ENCODE peak calls at places on chromosomes 1 and 21, in seven cellular contexts. One of them, this sample, is unnamed.

GRCh38 chr1:170583186-170583585 is 51.2 kb downstream of the GORAB start:
- DNase-seq in EH: no peak
- DNase-seq in heart left ventricle: no peak
- DNase-seq in midbrain: no peak
- DNase-seq in activated CD4-positive, CD25-positive, alpha-beta regulatory T cell treated with anti-CD3 and anti-CD28 coated beads, Interleukin-2, amount 50 U/mL, for 16 hours: no peak
- DNase-seq in mesenchymal stem cell: no peak
- DNase-seq in stimulated activated CD8-positive, alpha-beta memory T cell treated with anti-CD3 and anti-CD28 coated beads, Interleukin-7, amount 100 ng/mL, for 24 hours: no peak
- DNase-seq in this sample: no peak

GRCh38 chr1:18530567-18531502 is 50.1 kb downstream of the KLHDC7A start:
- DNase-seq in EH: no peak
- DNase-seq in midbrain: no peak
- DNase-seq in activated CD4-positive, CD25-positive, alpha-beta regulatory T cell treated with anti-CD3 and anti-CD28 coated beads, Interleukin-2, amount 50 U/mL, for 16 hours: no peak
- DNase-seq in stimulated activated CD8-positive, alpha-beta memory T cell treated with anti-CD3 and anti-CD28 coated beads, Interleukin-7, amount 100 ng/mL, for 24 hours: no peak
- DNase-seq in heart left ventricle: no peak
- DNase-seq in mesenchymal stem cell: no peak
- DNase-seq in this sample: no peak

GRCh38 chr1:50423670-50424000 is 392 bp upstream of the DMRTA2 start:
- DNase-seq in EH: peak; percentile 17
- DNase-seq in stimulated activated CD8-positive, alpha-beta memory T cell treated with anti-CD3 and anti-CD28 coated beads, Interleukin-7, amount 100 ng/mL, for 24 hours: no peak
- DNase-seq in activated CD4-positive, CD25-positive, alpha-beta regulatory T cell treated with anti-CD3 and anti-CD28 coated beads, Interleukin-2, amount 50 U/mL, for 16 hours: no peak
- DNase-seq in midbrain: no peak
- DNase-seq in mesenchymal stem cell: peak; percentile 36
- DNase-seq in heart left ventricle: no peak
- DNase-seq in this sample: no peak

GRCh38 chr1:201169971-201170532 is 15.8 kb upstream of the TMEM9 start:
- DNase-seq in stimulated activated CD8-positive, alpha-beta memory T cell treated with anti-CD3 and anti-CD28 coated beads, Interleukin-7, amount 100 ng/mL, for 24 hours: no peak
- DNase-seq in mesenchymal stem cell: peak; percentile 15
- DNase-seq in activated CD4-positive, CD25-positive, alpha-beta regulatory T cell treated with anti-CD3 and anti-CD28 coated beads, Interleukin-2, amount 50 U/mL, for 16 hours: no peak
- DNase-seq in heart left ventricle: no peak
- DNase-seq in midbrain: no peak
- DNase-seq in EH: no peak
- DNase-seq in this sample: no peak

GRCh38 chr1:53541761-53542550 is 82.8 kb downstream of the DMRTB1 start:
- DNase-seq in activated CD4-positive, CD25-positive, alpha-beta regulatory T cell treated with anti-CD3 and anti-CD28 coated beads, Interleukin-2, amount 50 U/mL, for 16 hours: no peak
- DNase-seq in midbrain: no peak
- DNase-seq in EH: peak; percentile 97
- DNase-seq in stimulated activated CD8-positive, alpha-beta memory T cell treated with anti-CD3 and anti-CD28 coated beads, Interleukin-7, amount 100 ng/mL, for 24 hours: no peak
- DNase-seq in mesenchymal stem cell: peak; percentile 91
- DNase-seq in heart left ventricle: no peak
- DNase-seq in this sample: no peak

GRCh38 chr1:6819641-6820040 is 34.4 kb downstream of the CAMTA1 start:
- DNase-seq in activated CD4-positive, CD25-positive, alpha-beta regulatory T cell treated with anti-CD3 and anti-CD28 coated beads, Interleukin-2, amount 50 U/mL, for 16 hours: no peak
- DNase-seq in EH: peak; percentile 59
- DNase-seq in mesenchymal stem cell: peak; percentile 60
- DNase-seq in stimulated activated CD8-positive, alpha-beta memory T cell treated with anti-CD3 and anti-CD28 coated beads, Interleukin-7, amount 100 ng/mL, for 24 hours: no peak
- DNase-seq in midbrain: no peak
- DNase-seq in heart left ventricle: no peak
- DNase-seq in this sample: no peak

GRCh38 chr1:94496076-94496755 is 45.3 kb downstream of the F3 start:
- DNase-seq in EH: no peak
- DNase-seq in midbrain: no peak
- DNase-seq in stimulated activated CD8-positive, alpha-beta memory T cell treated with anti-CD3 and anti-CD28 coated beads, Interleukin-7, amount 100 ng/mL, for 24 hours: no peak
- DNase-seq in mesenchymal stem cell: no peak
- DNase-seq in heart left ventricle: no peak
- DNase-seq in activated CD4-positive, CD25-positive, alpha-beta regulatory T cell treated with anti-CD3 and anti-CD28 coated beads, Interleukin-2, amount 50 U/mL, for 16 hours: no peak
- DNase-seq in this sample: no peak

GRCh38 chr1:175895966-175896365 is 152.6 kb upstream of the TNR start:
- DNase-seq in stimulated activated CD8-positive, alpha-beta memory T cell treated with anti-CD3 and anti-CD28 coated beads, Interleukin-7, amount 100 ng/mL, for 24 hours: no peak
- DNase-seq in EH: no peak
- DNase-seq in mesenchymal stem cell: no peak
- DNase-seq in activated CD4-positive, CD25-positive, alpha-beta regulatory T cell treated with anti-CD3 and anti-CD28 coated beads, Interleukin-2, amount 50 U/mL, for 16 hours: no peak
- DNase-seq in heart left ventricle: no peak
- DNase-seq in midbrain: no peak
- DNase-seq in this sample: no peak

GRCh38 chr21:38244885-38245869 is 11.6 kb upstream of the KCNJ15 start:
- DNase-seq in mesenchymal stem cell: peak; percentile 93
- DNase-seq in heart left ventricle: no peak
- DNase-seq in EH: peak; percentile 98
- DNase-seq in stimulated activated CD8-positive, alpha-beta memory T cell treated with anti-CD3 and anti-CD28 coated beads, Interleukin-7, amount 100 ng/mL, for 24 hours: peak; percentile 9
- DNase-seq in activated CD4-positive, CD25-positive, alpha-beta regulatory T cell treated with anti-CD3 and anti-CD28 coated beads, Interleukin-2, amount 50 U/mL, for 16 hours: peak; percentile 4
- DNase-seq in midbrain: no peak
- DNase-seq in this sample: no peak

GRCh38 chr1:43537423-43538142 is 6.9 kb downstream of the PTPRF start:
- DNase-seq in stimulated activated CD8-positive, alpha-beta memory T cell treated with anti-CD3 and anti-CD28 coated beads, Interleukin-7, amount 100 ng/mL, for 24 hours: no peak
- DNase-seq in activated CD4-positive, CD25-positive, alpha-beta regulatory T cell treated with anti-CD3 and anti-CD28 coated beads, Interleukin-2, amount 50 U/mL, for 16 hours: no peak
- DNase-seq in midbrain: no peak
- DNase-seq in mesenchymal stem cell: no peak
- DNase-seq in heart left ventricle: no peak
- DNase-seq in EH: no peak
- DNase-seq in this sample: no peak

GRCh38 chr1:204126941-204127340 is 24.9 kb downstream of the ETNK2 start:
- DNase-seq in midbrain: no peak
- DNase-seq in stimulated activated CD8-positive, alpha-beta memory T cell treated with anti-CD3 and anti-CD28 coated beads, Interleukin-7, amount 100 ng/mL, for 24 hours: no peak
- DNase-seq in heart left ventricle: no peak
- DNase-seq in activated CD4-positive, CD25-positive, alpha-beta regulatory T cell treated with anti-CD3 and anti-CD28 coated beads, Interleukin-2, amount 50 U/mL, for 16 hours: no peak
- DNase-seq in EH: peak; percentile 22
- DNase-seq in mesenchymal stem cell: no peak
- DNase-seq in this sample: no peak

GRCh38 chr1:64539808-64540207 is 69.9 kb downstream of the CACHD1 start:
- DNase-seq in EH: peak; percentile 67
- DNase-seq in activated CD4-positive, CD25-positive, alpha-beta regulatory T cell treated with anti-CD3 and anti-CD28 coated beads, Interleukin-2, amount 50 U/mL, for 16 hours: no peak
- DNase-seq in heart left ventricle: peak; percentile 75
- DNase-seq in stimulated activated CD8-positive, alpha-beta memory T cell treated with anti-CD3 and anti-CD28 coated beads, Interleukin-7, amount 100 ng/mL, for 24 hours: no peak
- DNase-seq in midbrain: no peak
- DNase-seq in mesenchymal stem cell: no peak
- DNase-seq in this sample: no peak

GRCh38 chr21:45103966-45104520 is 29.7 kb downstream of the ADARB1 start:
- DNase-seq in stimulated activated CD8-positive, alpha-beta memory T cell treated with anti-CD3 and anti-CD28 coated beads, Interleukin-7, amount 100 ng/mL, for 24 hours: no peak
- DNase-seq in mesenchymal stem cell: no peak
- DNase-seq in EH: no peak
- DNase-seq in activated CD4-positive, CD25-positive, alpha-beta regulatory T cell treated with anti-CD3 and anti-CD28 coated beads, Interleukin-2, amount 50 U/mL, for 16 hours: no peak
- DNase-seq in heart left ventricle: no peak
- DNase-seq in midbrain: no peak
- DNase-seq in this sample: no peak

GRCh38 chr1:112251766-112252506 is 144.1 kb upstream of the CTTNBP2NL start:
- DNase-seq in mesenchymal stem cell: peak; percentile 52
- DNase-seq in activated CD4-positive, CD25-positive, alpha-beta regulatory T cell treated with anti-CD3 and anti-CD28 coated beads, Interleukin-2, amount 50 U/mL, for 16 hours: no peak
- DNase-seq in stimulated activated CD8-positive, alpha-beta memory T cell treated with anti-CD3 and anti-CD28 coated beads, Interleukin-7, amount 100 ng/mL, for 24 hours: no peak
- DNase-seq in midbrain: no peak
- DNase-seq in heart left ventricle: no peak
- DNase-seq in EH: peak; percentile 59
- DNase-seq in this sample: no peak

GRCh38 chr1:60171793-60172192 is 98.2 kb upstream of the C1orf87 start:
- DNase-seq in midbrain: no peak
- DNase-seq in stimulated activated CD8-positive, alpha-beta memory T cell treated with anti-CD3 and anti-CD28 coated beads, Interleukin-7, amount 100 ng/mL, for 24 hours: no peak
- DNase-seq in EH: peak; percentile 89
- DNase-seq in activated CD4-positive, CD25-positive, alpha-beta regulatory T cell treated with anti-CD3 and anti-CD28 coated beads, Interleukin-2, amount 50 U/mL, for 16 hours: no peak
- DNase-seq in heart left ventricle: no peak
- DNase-seq in mesenchymal stem cell: peak; percentile 1
- DNase-seq in this sample: no peak

GRCh38 chr21:17802568-17802967 is 16.6 kb downstream of the C21orf91 start:
- DNase-seq in stimulated activated CD8-positive, alpha-beta memory T cell treated with anti-CD3 and anti-CD28 coated beads, Interleukin-7, amount 100 ng/mL, for 24 hours: no peak
- DNase-seq in mesenchymal stem cell: peak; percentile 64
- DNase-seq in heart left ventricle: no peak
- DNase-seq in midbrain: no peak
- DNase-seq in EH: peak; percentile 83
- DNase-seq in activated CD4-positive, CD25-positive, alpha-beta regulatory T cell treated with anti-CD3 and anti-CD28 coated beads, Interleukin-2, amount 50 U/mL, for 16 hours: no peak
- DNase-seq in this sample: no peak

GRCh38 chr1:17643861-17644703 is 104.6 kb downstream of the ARHGEF10L start:
- DNase-seq in heart left ventricle: no peak
- DNase-seq in stimulated activated CD8-positive, alpha-beta memory T cell treated with anti-CD3 and anti-CD28 coated beads, Interleukin-7, amount 100 ng/mL, for 24 hours: no peak
- DNase-seq in midbrain: no peak
- DNase-seq in activated CD4-positive, CD25-positive, alpha-beta regulatory T cell treated with anti-CD3 and anti-CD28 coated beads, Interleukin-2, amount 50 U/mL, for 16 hours: no peak
- DNase-seq in mesenchymal stem cell: no peak
- DNase-seq in EH: no peak
- DNase-seq in this sample: no peak

GRCh38 chr21:46212721-46213484 is 15.7 kb downstream of the LSS start:
- DNase-seq in midbrain: no peak
- DNase-seq in activated CD4-positive, CD25-positive, alpha-beta regulatory T cell treated with anti-CD3 and anti-CD28 coated beads, Interleukin-2, amount 50 U/mL, for 16 hours: no peak
- DNase-seq in mesenchymal stem cell: no peak
- DNase-seq in stimulated activated CD8-positive, alpha-beta memory T cell treated with anti-CD3 and anti-CD28 coated beads, Interleukin-7, amount 100 ng/mL, for 24 hours: no peak
- DNase-seq in heart left ventricle: no peak
- DNase-seq in EH: no peak
- DNase-seq in this sample: no peak

GRCh38 chr1:202289009-202289408 is 52.7 kb downstream of the UBE2T start:
- DNase-seq in EH: no peak
- DNase-seq in heart left ventricle: no peak
- DNase-seq in mesenchymal stem cell: no peak
- DNase-seq in midbrain: no peak
- DNase-seq in stimulated activated CD8-positive, alpha-beta memory T cell treated with anti-CD3 and anti-CD28 coated beads, Interleukin-7, amount 100 ng/mL, for 24 hours: no peak
- DNase-seq in activated CD4-positive, CD25-positive, alpha-beta regulatory T cell treated with anti-CD3 and anti-CD28 coated beads, Interleukin-2, amount 50 U/mL, for 16 hours: no peak
- DNase-seq in this sample: no peak

GRCh38 chr21:45415188-45415942 is 10.4 kb downstream of the COL18A1 start:
- DNase-seq in activated CD4-positive, CD25-positive, alpha-beta regulatory T cell treated with anti-CD3 and anti-CD28 coated beads, Interleukin-2, amount 50 U/mL, for 16 hours: no peak
- DNase-seq in stimulated activated CD8-positive, alpha-beta memory T cell treated with anti-CD3 and anti-CD28 coated beads, Interleukin-7, amount 100 ng/mL, for 24 hours: no peak
- DNase-seq in EH: no peak
- DNase-seq in mesenchymal stem cell: no peak
- DNase-seq in midbrain: no peak
- DNase-seq in heart left ventricle: peak; percentile 5
- DNase-seq in this sample: no peak

GRCh38 chr1:108590947-108591346 is 31.0 kb downstream of the EEIG2 start:
- DNase-seq in stimulated activated CD8-positive, alpha-beta memory T cell treated with anti-CD3 and anti-CD28 coated beads, Interleukin-7, amount 100 ng/mL, for 24 hours: no peak
- DNase-seq in EH: peak; percentile 94
- DNase-seq in mesenchymal stem cell: peak; percentile 99
- DNase-seq in heart left ventricle: peak; percentile 27
- DNase-seq in activated CD4-positive, CD25-positive, alpha-beta regulatory T cell treated with anti-CD3 and anti-CD28 coated beads, Interleukin-2, amount 50 U/mL, for 16 hours: no peak
- DNase-seq in midbrain: no peak
- DNase-seq in this sample: no peak

GRCh38 chr1:106749906-106750305 is 306.6 kb upstream of the PRMT6 start:
- DNase-seq in mesenchymal stem cell: no peak
- DNase-seq in heart left ventricle: no peak
- DNase-seq in activated CD4-positive, CD25-positive, alpha-beta regulatory T cell treated with anti-CD3 and anti-CD28 coated beads, Interleukin-2, amount 50 U/mL, for 16 hours: no peak
- DNase-seq in stimulated activated CD8-positive, alpha-beta memory T cell treated with anti-CD3 and anti-CD28 coated beads, Interleukin-7, amount 100 ng/mL, for 24 hours: no peak
- DNase-seq in EH: no peak
- DNase-seq in midbrain: no peak
- DNase-seq in this sample: no peak

GRCh38 chr1:23371987-23372386 is 2.4 kb upstream of the ZNF436 start:
- DNase-seq in mesenchymal stem cell: no peak
- DNase-seq in midbrain: no peak
- DNase-seq in activated CD4-positive, CD25-positive, alpha-beta regulatory T cell treated with anti-CD3 and anti-CD28 coated beads, Interleukin-2, amount 50 U/mL, for 16 hours: no peak
- DNase-seq in heart left ventricle: no peak
- DNase-seq in stimulated activated CD8-positive, alpha-beta memory T cell treated with anti-CD3 and anti-CD28 coated beads, Interleukin-7, amount 100 ng/mL, for 24 hours: no peak
- DNase-seq in EH: no peak
- DNase-seq in this sample: no peak

GRCh38 chr1:163361123-163361934 is 39.6 kb downstream of the NUF2 start:
- DNase-seq in mesenchymal stem cell: peak; percentile 6
- DNase-seq in midbrain: peak; percentile 47
- DNase-seq in heart left ventricle: no peak
- DNase-seq in stimulated activated CD8-positive, alpha-beta memory T cell treated with anti-CD3 and anti-CD28 coated beads, Interleukin-7, amount 100 ng/mL, for 24 hours: no peak
- DNase-seq in activated CD4-positive, CD25-positive, alpha-beta regulatory T cell treated with anti-CD3 and anti-CD28 coated beads, Interleukin-2, amount 50 U/mL, for 16 hours: no peak
- DNase-seq in EH: peak; percentile 11
- DNase-seq in this sample: no peak

GRCh38 chr1:101051688-101052638 is 26.4 kb upstream of the DPH5 start:
- DNase-seq in activated CD4-positive, CD25-positive, alpha-beta regulatory T cell treated with anti-CD3 and anti-CD28 coated beads, Interleukin-2, amount 50 U/mL, for 16 hours: no peak
- DNase-seq in EH: no peak
- DNase-seq in stimulated activated CD8-positive, alpha-beta memory T cell treated with anti-CD3 and anti-CD28 coated beads, Interleukin-7, amount 100 ng/mL, for 24 hours: no peak
- DNase-seq in heart left ventricle: no peak
- DNase-seq in mesenchymal stem cell: no peak
- DNase-seq in midbrain: no peak
- DNase-seq in this sample: no peak

GRCh38 chr1:39776400-39776713 is 5.2 kb upstream of the OXCT2 start:
- DNase-seq in stimulated activated CD8-positive, alpha-beta memory T cell treated with anti-CD3 and anti-CD28 coated beads, Interleukin-7, amount 100 ng/mL, for 24 hours: no peak
- DNase-seq in EH: no peak
- DNase-seq in activated CD4-positive, CD25-positive, alpha-beta regulatory T cell treated with anti-CD3 and anti-CD28 coated beads, Interleukin-2, amount 50 U/mL, for 16 hours: no peak
- DNase-seq in heart left ventricle: no peak
- DNase-seq in mesenchymal stem cell: no peak
- DNase-seq in midbrain: no peak
- DNase-seq in this sample: no peak

GRCh38 chr1:70504176-70504820 is 93.2 kb downstream of the CTH start:
- DNase-seq in midbrain: no peak
- DNase-seq in activated CD4-positive, CD25-positive, alpha-beta regulatory T cell treated with anti-CD3 and anti-CD28 coated beads, Interleukin-2, amount 50 U/mL, for 16 hours: no peak
- DNase-seq in mesenchymal stem cell: peak; percentile 86
- DNase-seq in stimulated activated CD8-positive, alpha-beta memory T cell treated with anti-CD3 and anti-CD28 coated beads, Interleukin-7, amount 100 ng/mL, for 24 hours: no peak
- DNase-seq in heart left ventricle: no peak
- DNase-seq in EH: peak; percentile 58
- DNase-seq in this sample: no peak

GRCh38 chr21:44912158-44912473 is 8.6 kb downstream of the ITGB2 start:
- DNase-seq in heart left ventricle: no peak
- DNase-seq in midbrain: no peak
- DNase-seq in mesenchymal stem cell: no peak
- DNase-seq in EH: no peak
- DNase-seq in stimulated activated CD8-positive, alpha-beta memory T cell treated with anti-CD3 and anti-CD28 coated beads, Interleukin-7, amount 100 ng/mL, for 24 hours: no peak
- DNase-seq in activated CD4-positive, CD25-positive, alpha-beta regulatory T cell treated with anti-CD3 and anti-CD28 coated beads, Interleukin-2, amount 50 U/mL, for 16 hours: no peak
- DNase-seq in this sample: no peak

GRCh38 chr1:25536124-25536523 is 7.3 kb upstream of the LDLRAP1 start:
- DNase-seq in heart left ventricle: no peak
- DNase-seq in mesenchymal stem cell: no peak
- DNase-seq in activated CD4-positive, CD25-positive, alpha-beta regulatory T cell treated with anti-CD3 and anti-CD28 coated beads, Interleukin-2, amount 50 U/mL, for 16 hours: no peak
- DNase-seq in EH: no peak
- DNase-seq in midbrain: no peak
- DNase-seq in stimulated activated CD8-positive, alpha-beta memory T cell treated with anti-CD3 and anti-CD28 coated beads, Interleukin-7, amount 100 ng/mL, for 24 hours: no peak
- DNase-seq in this sample: no peak

GRCh38 chr1:81379430-81379829 is 421.3 kb upstream of the ADGRL2 start:
- DNase-seq in activated CD4-positive, CD25-positive, alpha-beta regulatory T cell treated with anti-CD3 and anti-CD28 coated beads, Interleukin-2, amount 50 U/mL, for 16 hours: no peak
- DNase-seq in midbrain: no peak
- DNase-seq in stimulated activated CD8-positive, alpha-beta memory T cell treated with anti-CD3 and anti-CD28 coated beads, Interleukin-7, amount 100 ng/mL, for 24 hours: no peak
- DNase-seq in heart left ventricle: no peak
- DNase-seq in EH: no peak
- DNase-seq in mesenchymal stem cell: no peak
- DNase-seq in this sample: no peak

GRCh38 chr1:26861286-26861701 is 1.7 kb upstream of the SFN start:
- DNase-seq in activated CD4-positive, CD25-positive, alpha-beta regulatory T cell treated with anti-CD3 and anti-CD28 coated beads, Interleukin-2, amount 50 U/mL, for 16 hours: no peak
- DNase-seq in midbrain: no peak
- DNase-seq in heart left ventricle: no peak
- DNase-seq in mesenchymal stem cell: peak; percentile 58
- DNase-seq in EH: peak; percentile 65
- DNase-seq in stimulated activated CD8-positive, alpha-beta memory T cell treated with anti-CD3 and anti-CD28 coated beads, Interleukin-7, amount 100 ng/mL, for 24 hours: no peak
- DNase-seq in this sample: no peak

GRCh38 chr1:236181059-236181458 is 38.7 kb downstream of the GPR137B start:
- DNase-seq in stimulated activated CD8-positive, alpha-beta memory T cell treated with anti-CD3 and anti-CD28 coated beads, Interleukin-7, amount 100 ng/mL, for 24 hours: no peak
- DNase-seq in midbrain: no peak
- DNase-seq in EH: peak; percentile 29
- DNase-seq in heart left ventricle: no peak
- DNase-seq in activated CD4-positive, CD25-positive, alpha-beta regulatory T cell treated with anti-CD3 and anti-CD28 coated beads, Interleukin-2, amount 50 U/mL, for 16 hours: no peak
- DNase-seq in mesenchymal stem cell: no peak
- DNase-seq in this sample: no peak

GRCh38 chr1:96703186-96703585 is 18.4 kb upstream of the PTBP2 start:
- DNase-seq in heart left ventricle: no peak
- DNase-seq in mesenchymal stem cell: peak; percentile 24
- DNase-seq in midbrain: no peak
- DNase-seq in stimulated activated CD8-positive, alpha-beta memory T cell treated with anti-CD3 and anti-CD28 coated beads, Interleukin-7, amount 100 ng/mL, for 24 hours: no peak
- DNase-seq in EH: no peak
- DNase-seq in activated CD4-positive, CD25-positive, alpha-beta regulatory T cell treated with anti-CD3 and anti-CD28 coated beads, Interleukin-2, amount 50 U/mL, for 16 hours: no peak
- DNase-seq in this sample: no peak

GRCh38 chr1:244854865-244855578 is 9.3 kb downstream of the HNRNPU start:
- DNase-seq in stimulated activated CD8-positive, alpha-beta memory T cell treated with anti-CD3 and anti-CD28 coated beads, Interleukin-7, amount 100 ng/mL, for 24 hours: no peak
- DNase-seq in mesenchymal stem cell: no peak
- DNase-seq in midbrain: no peak
- DNase-seq in activated CD4-positive, CD25-positive, alpha-beta regulatory T cell treated with anti-CD3 and anti-CD28 coated beads, Interleukin-2, amount 50 U/mL, for 16 hours: no peak
- DNase-seq in EH: no peak
- DNase-seq in heart left ventricle: no peak
- DNase-seq in this sample: no peak

GRCh38 chr1:238474263-238474662 is 583.5 kb upstream of the ZP4 start:
- DNase-seq in mesenchymal stem cell: no peak
- DNase-seq in midbrain: no peak
- DNase-seq in activated CD4-positive, CD25-positive, alpha-beta regulatory T cell treated with anti-CD3 and anti-CD28 coated beads, Interleukin-2, amount 50 U/mL, for 16 hours: no peak
- DNase-seq in heart left ventricle: no peak
- DNase-seq in stimulated activated CD8-positive, alpha-beta memory T cell treated with anti-CD3 and anti-CD28 coated beads, Interleukin-7, amount 100 ng/mL, for 24 hours: no peak
- DNase-seq in EH: no peak
- DNase-seq in this sample: no peak

GRCh38 chr1:41525891-41526587 is 41.6 kb upstream of the EDN2 start:
- DNase-seq in activated CD4-positive, CD25-positive, alpha-beta regulatory T cell treated with anti-CD3 and anti-CD28 coated beads, Interleukin-2, amount 50 U/mL, for 16 hours: no peak
- DNase-seq in midbrain: no peak
- DNase-seq in heart left ventricle: no peak
- DNase-seq in EH: no peak
- DNase-seq in mesenchymal stem cell: no peak
- DNase-seq in stimulated activated CD8-positive, alpha-beta memory T cell treated with anti-CD3 and anti-CD28 coated beads, Interleukin-7, amount 100 ng/mL, for 24 hours: no peak
- DNase-seq in this sample: no peak

This sample was measured in nucleus accumbens.